ENCODE peak calls at places on chromosomes 1 and 21, in five cellular contexts. R is tibial nerve, D is mucosa of descending colon, E is A549, M is type B pancreatic cell. V is an unnamed sample.

GRCh38 chr1:24902471-24902891 is 27.6 kb downstream of the RUNX3 start:
- DNase-seq in R (no peak), D (no peak), E (no peak), M (peak; percentile 65), V (no peak)

GRCh38 chr21:42582422-42583149 is 68.9 kb downstream of the SLC37A1 start:
- DNase-seq in R (no peak), D (no peak), E (no peak), M (no peak), V (no peak)

GRCh38 chr1:25993197-25993951 is 4.5 kb downstream of the PAFAH2 start:
- DNase-seq in R (no peak), D (no peak), E (no peak), M (no peak), V (no peak)

GRCh38 chr1:234206651-234207284 is 166.5 kb upstream of the COA6 start:
- DNase-seq in R (no peak), D (peak; percentile 9), E (peak; percentile 66), M (no peak), V (peak; percentile 55)

GRCh38 chr1:185397183-185397582 is 80.1 kb upstream of the IVNS1ABP start:
- DNase-seq in R (no peak), D (no peak), E (no peak), M (no peak), V (no peak)

GRCh38 chr1:12143631-12144155 is 23.1 kb upstream of the TNFRSF1B start:
- DNase-seq in R (peak; percentile 70), D (peak; percentile 72), E (peak; percentile 14), M (no peak), V (peak; percentile 95)

GRCh38 chr1:17184822-17185484 is 20.0 kb upstream of the PADI1 start:
- DNase-seq in R (no peak), D (no peak), E (no peak), M (peak; percentile 54), V (no peak)

GRCh38 chr1:211479624-211480023 is 12.3 kb downstream of the RD3 start:
- DNase-seq in R (no peak), D (no peak), E (no peak), M (no peak), V (no peak)

GRCh38 chr1:60423181-60423780 is 349.7 kb upstream of the C1orf87 start:
- DNase-seq in R (no peak), D (no peak), E (no peak), M (no peak), V (no peak)

GRCh38 chr1:150622219-150622975 is 7.0 kb downstream of the ENSA start:
- DNase-seq in R (no peak), D (no peak), E (no peak), M (no peak), V (peak; percentile 78)

GRCh38 chr1:107626075-107626796 is 338.7 kb downstream of the VAV3 start:
- DNase-seq in R (no peak), D (no peak), E (no peak), M (no peak), V (no peak)

GRCh38 chr1:31755197-31755611 is 8.9 kb downstream of the ADGRB2 start:
- DNase-seq in R (no peak), D (no peak), E (no peak), M (no peak), V (no peak)

GRCh38 chr1:28259935-28260802 is 851 bp downstream of the SESN2 start:
- DNase-seq in R (peak; percentile 53), D (peak; percentile 73), E (peak; percentile 75), M (peak; percentile 85), V (peak; percentile 84)

GRCh38 chr21:24903954-24904635 is 703.2 kb downstream of the MRPL39 start:
- DNase-seq in R (no peak), D (peak; percentile 1), E (no peak), M (no peak), V (no peak)

GRCh38 chr1:47424336-47424982 is 8.4 kb downstream of the FOXE3 start:
- DNase-seq in R (no peak), D (peak; percentile 58), E (peak; percentile 63), M (no peak), V (no peak)

GRCh38 chr1:28926629-28927441 is 12.5 kb downstream of the EPB41 start:
- DNase-seq in R (no peak), D (peak; percentile 42), E (no peak), M (no peak), V (no peak)

GRCh38 chr1:43834280-43835140 is 99.1 kb upstream of the ARTN start:
- DNase-seq in R (peak; percentile 20), D (no peak), E (no peak), M (no peak), V (no peak)

GRCh38 chr1:45883633-45884032 is 80.2 kb downstream of the MAST2 start:
- DNase-seq in R (no peak), D (no peak), E (no peak), M (no peak), V (no peak)

GRCh38 chr1:100734716-100735115 is 15.2 kb downstream of the VCAM1 start:
- DNase-seq in R (no peak), D (no peak), E (peak; percentile 23), M (no peak), V (no peak)

GRCh38 chr1:115190766-115191165 is 101.5 kb upstream of the TSPAN2 start:
- DNase-seq in R (no peak), D (no peak), E (no peak), M (no peak), V (no peak)

GRCh38 chr1:75764057-75764655 is 21.9 kb upstream of the RABGGTB start:
- DNase-seq in R (no peak), D (no peak), E (no peak), M (no peak), V (no peak)

GRCh38 chr1:79848316-79848715 is 841.8 kb upstream of the ADGRL4 start:
- DNase-seq in R (no peak), D (no peak), E (no peak), M (no peak), V (no peak)

GRCh38 chr1:109763646-109764415 is at the start of gene EPS8L3:
- DNase-seq in R (no peak), D (peak; percentile 97), E (peak; percentile 49), M (peak; percentile 64), V (no peak)

GRCh38 chr1:26408604-26409003 is 2.0 kb upstream of the LIN28A start:
- DNase-seq in R (peak; percentile 79), D (peak; percentile 83), E (peak; percentile 64), M (peak; percentile 90), V (peak; percentile 70)

GRCh38 chr1:190001187-190001586 is 476.5 kb downstream of the BRINP3 start:
- DNase-seq in R (no peak), D (no peak), E (peak; percentile 31), M (no peak), V (no peak)

GRCh38 chr1:21263653-21264225 is 26.5 kb downstream of the ECE1 start:
- DNase-seq in R (no peak), D (no peak), E (no peak), M (no peak), V (no peak)

GRCh38 chr1:40978886-40979240 is 633 bp upstream of the CTPS1 start:
- DNase-seq in R (no peak), D (no peak), E (no peak), M (no peak), V (no peak)

GRCh38 chr1:212368073-212368484 is 46.6 kb downstream of the PACC1 start:
- DNase-seq in R (peak; percentile 53), D (peak; percentile 75), E (peak; percentile 74), M (no peak), V (no peak)

GRCh38 chr1:116134178-116134773 is 23.1 kb downstream of the MAB21L3 start:
- DNase-seq in R (no peak), D (no peak), E (no peak), M (no peak), V (no peak)

GRCh38 chr1:42210421-42211133 is 46.0 kb upstream of the GUCA2A start:
- DNase-seq in R (no peak), D (no peak), E (no peak), M (no peak), V (no peak)

GRCh38 chr1:203607169-203607873 is 19.3 kb upstream of the ATP2B4 start:
- DNase-seq in R (peak; percentile 39), D (peak; percentile 33), E (peak; percentile 70), M (no peak), V (no peak)

GRCh38 chr1:27862671-27863551 is 9.4 kb upstream of the THEMIS2 start:
- DNase-seq in R (peak; percentile 74), D (peak; percentile 45), E (peak; percentile 64), M (no peak), V (peak; percentile 84)

DNA sequence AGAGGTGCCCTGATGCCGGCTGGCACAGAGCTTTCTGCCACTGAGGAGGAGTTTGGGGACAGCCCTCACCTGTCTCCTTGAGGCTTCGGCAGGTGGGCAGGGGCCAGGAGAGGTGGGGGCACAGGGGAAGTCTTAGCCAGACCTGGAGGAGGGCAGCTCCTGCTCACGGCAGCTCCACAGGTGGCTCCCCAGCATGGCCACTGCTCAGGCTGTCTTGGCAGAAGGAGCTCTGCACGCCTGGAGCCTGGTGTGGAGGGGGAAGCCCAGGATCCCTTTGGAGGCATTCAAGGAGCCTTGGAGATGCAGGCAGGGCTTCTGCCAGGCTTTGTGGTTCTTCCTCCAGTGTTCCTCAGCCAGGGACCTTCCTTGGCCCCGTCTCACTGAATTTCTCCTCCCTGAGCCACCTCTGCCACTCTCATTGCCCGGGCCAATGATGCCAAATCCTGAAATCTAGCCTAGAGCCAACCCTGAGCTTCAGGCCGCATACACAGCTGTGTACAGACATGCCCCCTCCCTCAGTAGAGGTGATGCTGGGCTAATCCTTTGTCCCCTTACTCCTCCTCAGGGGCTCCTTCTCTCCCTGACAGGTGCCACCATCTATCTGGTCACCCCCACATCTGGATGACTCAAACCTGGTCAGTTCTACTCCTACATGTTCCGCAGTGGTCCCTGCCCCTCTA is 251.8 kb upstream of the VAMP3 start:
- DNase-seq in R (no peak), D (no peak), E (no peak), M (no peak), V (no peak)
- TF ChIP-seq CTCF in R (no peak), D (no peak), E (no peak), M (no peak), V (no peak)

GRCh38 chr1:8239039-8239305 is 78.9 kb upstream of the SLC45A1 start:
- DNase-seq in R (peak; percentile 50), D (peak; percentile 49), E (peak; percentile 78), M (no peak), V (no peak)
- TF ChIP-seq CTCF in R (peak; percentile 35), D (no peak), E (peak; percentile 32), M (peak; percentile 19), V (no peak)

DNA sequence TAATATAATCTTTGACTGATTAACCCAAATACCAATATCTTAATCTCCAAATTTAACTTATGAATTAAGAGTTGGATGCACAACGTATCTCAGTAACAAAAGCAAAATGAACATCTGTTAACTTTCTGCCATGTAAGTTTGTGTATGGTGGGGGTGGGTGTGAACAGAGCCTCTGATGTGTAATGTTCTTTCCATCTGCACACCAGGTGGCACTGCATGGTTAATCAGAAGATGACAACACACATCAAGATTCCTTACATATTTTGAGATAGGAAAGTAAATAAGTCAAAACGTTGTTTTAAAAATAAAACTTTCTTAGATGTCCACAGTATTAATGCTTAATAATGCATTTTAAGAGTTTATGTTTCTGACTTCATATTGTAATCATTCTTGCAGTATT is 251.9 kb downstream of the DPYD start:
- DNase-seq in R (no peak), D (peak; percentile 17), E (peak; percentile 40), M (no peak), V (no peak)
- TF ChIP-seq CTCF in R (no peak), D (no peak), E (peak; percentile 25), M (peak; percentile 31), V (peak; percentile 23)

GRCh38 chr21:31850886-31851285 is 21.9 kb upstream of the HUNK start:
- DNase-seq in R (no peak), D (no peak), E (no peak), M (no peak), V (no peak)
- TF ChIP-seq CTCF in R (no peak), D (no peak), E (no peak), M (no peak), V (no peak)

DNA sequence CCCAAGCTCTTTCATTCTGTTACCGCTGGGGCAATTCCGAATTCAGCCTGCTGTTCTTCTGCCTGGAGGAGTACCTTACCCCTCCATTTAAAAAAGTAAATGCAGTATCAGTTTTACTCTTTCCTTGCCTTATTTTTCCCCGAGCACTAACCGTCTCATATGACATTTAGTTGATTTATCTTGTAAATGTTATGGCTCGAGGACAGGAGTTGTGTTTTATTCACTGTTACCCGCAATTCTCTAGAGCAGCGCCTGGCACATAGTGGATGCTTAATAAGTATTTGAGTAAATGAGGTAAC is 425 bp upstream of the TADA1 start:
- DNase-seq in R (no peak), D (no peak), E (no peak), M (no peak), V (no peak)
- TF ChIP-seq CTCF in R (peak; percentile 54), D (no peak), E (no peak), M (peak; percentile 64), V (no peak)

V was measured in right atrium auricular region.